ENCODE peak calls at places on chromosomes 2 and 18, in eight cellular contexts. S is small intestine, U is Peyer's patch, Y is sigmoid colon, K is psoas muscle, A is upper lobe of right lung, I is kidney, V is body of pancreas. P is an unnamed sample. For H3K9me3, the result is how much of the 10 kb centered on the place peaks cover.

GRCh38 chr18:76258209-76258608 is 236.8 kb downstream of the ZNF516 start:
- DNase-seq in S (no peak), U (no peak), Y (no peak), K (no peak), A (no peak), I (no peak), V (no peak), P (no peak)

GRCh38 chr2:25018681-25019080 is 23.2 kb upstream of the EFR3B start:
- DNase-seq in S (peak), U (no peak), Y (no peak), K (no peak), A (no peak), I (no peak), V (no peak), P (no peak)

GRCh38 chr2:176967911-176968451 is 244.6 kb upstream of the HNRNPA3 start:
- DNase-seq in S (no peak), U (no peak), Y (no peak), K (no peak), A (no peak), I (no peak), V (no peak), P (no peak)

GRCh38 chr2:25825238-25825637 is 53.0 kb downstream of the ASXL2 start:
- DNase-seq in S (no peak), U (no peak), Y (no peak), K (no peak), A (no peak), I (no peak), V (no peak), P (no peak)

GRCh38 chr2:219302412-219302968 is 6.7 kb downstream of the PTPRN start:
- DNase-seq in S (no peak), U (no peak), Y (no peak), K (no peak), A (peak), I (no peak), V (no peak), P (peak)

GRCh38 chr2:53452957-53453748 is 314.5 kb upstream of the CHAC2 start:
- DNase-seq in S (no peak), U (no peak), Y (no peak), K (no peak), A (no peak), I (no peak), V (peak), P (no peak)

GRCh38 chr2:162013514-162014205 is 60.4 kb downstream of the DPP4 start:
- DNase-seq in S (no peak), U (no peak), Y (no peak), K (no peak), A (no peak), I (no peak), V (no peak), P (no peak)

GRCh38 chr2:137467246-137467862 is 496.9 kb upstream of the HNMT start:
- DNase-seq in S (peak), U (no peak), Y (no peak), K (no peak), A (no peak), I (no peak), V (peak), P (no peak)

GRCh38 chr2:336360-336759 is 48.5 kb upstream of the ALKAL2 start:
- DNase-seq in S (no peak), U (no peak), Y (no peak), K (no peak), A (no peak), I (no peak), V (no peak), P (no peak)

GRCh38 chr2:189153608-189154007 is 26.0 kb downstream of the COL5A2 start:
- DNase-seq in S (no peak), U (no peak), Y (no peak), K (no peak), A (no peak), I (no peak), V (no peak), P (no peak)

GRCh38 chr2:166384774-166385173 is 9.0 kb upstream of the SCN9A start:
- DNase-seq in S (peak), U (no peak), Y (no peak), K (no peak), A (no peak), I (no peak), V (peak), P (no peak)

GRCh38 chr2:112259509-112260294 is 4.9 kb upstream of the ZC3H8 start:
- DNase-seq in S (peak), U (peak), Y (peak), K (peak), A (peak), I (peak), V (peak), P (peak)

GRCh38 chr2:226303707-226304106 is 495.9 kb downstream of the IRS1 start:
- DNase-seq in S (no peak), U (no peak), Y (no peak), K (no peak), A (no peak), I (no peak), V (no peak), P (no peak)

GRCh38 chr2:235666240-235666781 is 172.5 kb downstream of the AGAP1 start:
- DNase-seq in S (peak), U (no peak), Y (peak), K (no peak), A (no peak), I (no peak), V (no peak), P (no peak)

GRCh38 chr2:96815326-96816126 is 542 bp upstream of the CNNM3 start:
- DNase-seq in S (peak), U (peak), Y (no peak), K (no peak), A (no peak), I (peak), V (no peak), P (peak)

GRCh38 chr18:9918016-9918680 is 4.3 kb downstream of the VAPA start:
- DNase-seq in S (peak), U (no peak), Y (no peak), K (no peak), A (no peak), I (no peak), V (no peak), P (no peak)

GRCh38 chr18:74493689-74494088 is 2.5 kb upstream of the CNDP2 start:
- DNase-seq in S (peak), U (peak), Y (no peak), K (no peak), A (no peak), I (no peak), V (peak), P (no peak)

GRCh38 chr2:169172076-169172735 is 102.8 kb downstream of the DHRS9 start:
- DNase-seq in S (no peak), U (no peak), Y (no peak), K (no peak), A (no peak), I (no peak), V (no peak), P (no peak)

GRCh38 chr2:108920686-108921085 is 68.3 kb downstream of the EDAR start:
- DNase-seq in S (no peak), U (no peak), Y (peak), K (no peak), A (no peak), I (no peak), V (no peak), P (no peak)

GRCh38 chr2:219124379-219125110 is 36.1 kb downstream of the NHEJ1 start:
- DNase-seq in S (peak), U (no peak), Y (no peak), K (no peak), A (no peak), I (no peak), V (no peak), P (no peak)

GRCh38 chr2:43083278-43083677 is 143.1 kb downstream of the ZFP36L2 start:
- DNase-seq in S (no peak), U (no peak), Y (peak), K (no peak), A (no peak), I (peak), V (peak), P (peak)

GRCh38 chr2:85275984-85276540 is 51.7 kb downstream of the TGOLN2 start:
- DNase-seq in S (no peak), U (no peak), Y (no peak), K (no peak), A (no peak), I (no peak), V (no peak), P (no peak)
- H3K27ac ChIP-seq in S (peak), U (peak), Y (peak), K (peak), A (peak), I (peak), V (no peak), P (peak)

DNA sequence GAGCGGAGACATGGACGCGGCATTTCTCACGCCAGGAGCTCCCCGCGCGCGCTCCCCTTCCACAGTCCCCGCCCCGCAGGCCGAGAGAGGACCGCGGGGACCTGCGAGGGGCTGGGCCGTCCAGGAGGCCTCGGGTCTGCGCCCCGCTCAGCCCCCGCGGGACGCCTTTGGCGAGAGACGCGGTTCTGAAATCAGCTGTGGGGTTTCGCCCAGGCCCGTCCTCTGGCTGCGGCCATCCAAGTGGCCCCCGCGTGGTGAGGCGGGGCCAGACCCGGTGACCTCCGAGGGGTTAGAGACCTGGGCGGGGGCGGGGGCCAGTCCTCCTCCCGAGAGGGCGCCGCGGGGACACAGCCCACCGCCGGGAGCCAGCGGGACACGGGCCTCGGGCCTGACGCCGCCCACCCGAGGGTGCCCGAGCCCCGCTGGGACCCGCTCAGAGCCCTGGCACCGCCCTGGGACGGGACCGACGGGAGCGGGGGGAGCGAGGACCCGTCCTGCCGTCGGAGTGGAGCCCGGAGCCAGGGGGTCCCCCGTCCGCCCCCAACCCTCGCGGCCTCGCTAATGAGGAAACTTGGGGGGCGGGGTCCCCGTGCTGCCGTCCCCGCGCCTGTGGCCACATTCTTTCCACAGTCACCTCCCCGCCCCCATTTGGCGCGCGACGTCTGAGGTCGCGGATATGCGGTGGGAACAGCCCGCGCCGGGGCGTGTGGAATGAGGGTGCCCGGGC is 6.1 kb upstream of the SALL3 start:
- DNase-seq in S (no peak), U (no peak), Y (no peak), K (no peak), A (no peak), I (peak), V (no peak), P (no peak)
- H3K9me3 ChIP-seq in S (under half), U (under half), Y (under half), K (under half), A (under half), I (under half), V (under half), P (under half)

GRCh38 chr2:165224941-165225340 is 14.3 kb upstream of the SCN2A start:
- DNase-seq in S (no peak), U (no peak), Y (no peak), K (no peak), A (no peak), I (no peak), V (no peak), P (no peak)

GRCh38 chr2:165227571-165227970 is 11.6 kb upstream of the SCN2A start:
- DNase-seq in S (no peak), U (no peak), Y (no peak), K (no peak), A (no peak), I (no peak), V (no peak), P (no peak)
- H3K27ac ChIP-seq in S (no peak), U (no peak), Y (no peak), K (no peak), A (no peak), I (no peak), V (no peak), P (no peak)

GRCh38 chr2:118524911-118525310 is 322.5 kb downstream of the EN1 start:
- DNase-seq in S (no peak), U (no peak), Y (no peak), K (no peak), A (no peak), I (no peak), V (no peak), P (no peak)
- H3K9me3 ChIP-seq in S (under half), U (under half), Y (under half), K (under half), A (under half), I (under half), V (under half), P (under half)

DNA sequence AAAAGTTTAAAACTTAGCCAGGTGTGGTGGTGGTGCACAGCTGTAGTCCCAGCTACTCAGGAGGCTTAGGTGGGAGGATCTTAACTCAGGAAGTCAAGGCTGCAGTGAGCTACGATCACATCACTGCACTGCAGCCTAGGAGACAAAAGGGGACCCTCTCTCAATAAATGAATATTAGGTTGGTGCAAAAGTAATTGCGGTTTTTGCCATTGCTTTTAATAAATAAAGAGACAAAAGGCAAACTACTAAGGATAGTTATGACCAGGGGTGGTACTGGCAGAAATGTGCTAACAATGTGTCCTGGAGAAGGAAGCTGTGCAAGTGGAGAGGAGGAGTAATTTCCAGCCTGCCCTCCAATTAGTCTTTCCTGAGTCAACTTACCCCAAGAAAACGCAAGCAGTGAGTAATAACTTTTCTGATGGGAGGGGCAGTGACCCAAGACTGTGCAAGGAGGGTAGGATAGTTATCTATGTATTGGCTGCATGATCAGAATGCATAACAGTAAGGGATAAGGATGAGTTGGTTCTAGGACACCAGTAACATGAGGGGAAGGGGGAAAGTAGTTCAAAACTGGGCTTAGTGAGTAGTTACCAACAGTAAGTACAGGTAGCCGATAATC is 1.5 kb downstream of the EXOC6B start:
- DNase-seq in S (peak), U (no peak), Y (no peak), K (no peak), A (no peak), I (no peak), V (no peak), P (no peak)
- H3K27ac ChIP-seq in S (no peak), U (peak), Y (no peak), K (no peak), A (no peak), I (no peak), V (no peak), P (no peak)

DNA sequence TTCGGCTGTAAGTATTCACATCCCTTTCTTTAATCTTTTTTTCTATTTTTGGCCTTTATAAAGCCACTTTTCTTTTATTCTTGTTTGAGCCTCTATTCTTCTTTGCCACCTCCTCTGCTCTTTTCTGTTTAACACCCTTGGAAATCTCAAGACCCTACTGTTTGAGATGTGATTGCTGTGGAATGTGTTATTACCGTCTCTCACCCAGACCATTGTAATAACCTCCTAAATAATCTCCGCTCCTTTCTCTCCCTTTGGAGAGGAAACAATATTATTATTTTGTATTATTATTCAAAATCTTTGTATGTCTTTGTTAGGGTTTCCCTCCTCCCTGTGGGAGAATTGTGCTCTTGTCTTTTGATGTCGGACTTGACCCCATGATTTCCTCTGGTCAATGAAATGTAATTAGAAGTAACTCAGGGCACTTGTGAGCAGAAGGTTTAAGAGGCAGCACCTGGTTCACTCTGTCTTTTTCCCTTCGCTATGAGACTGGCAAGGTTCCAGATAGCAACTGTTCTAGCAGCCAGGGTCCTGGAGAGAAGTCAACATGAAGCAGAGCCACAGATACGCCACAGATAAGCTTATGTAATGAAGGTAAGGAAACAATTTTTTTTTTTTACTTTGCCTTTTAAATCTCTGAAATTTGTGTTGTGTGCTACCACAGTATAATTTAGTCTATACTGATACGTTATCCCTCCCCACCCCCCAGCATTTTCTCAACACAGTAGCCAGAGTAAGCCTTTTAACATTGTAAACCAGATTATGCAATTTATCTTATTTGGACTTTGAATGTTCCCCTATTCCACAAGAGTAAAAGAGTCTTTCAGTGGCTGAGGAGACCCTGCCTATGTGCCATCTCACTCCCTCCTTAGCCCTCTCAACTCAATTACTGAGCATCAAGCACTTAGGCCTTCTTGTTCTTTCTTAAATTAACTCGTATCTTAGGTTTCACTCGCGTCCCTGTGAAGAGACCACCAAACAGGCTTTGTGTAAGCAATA is 601.2 kb upstream of the ZNF804A start:
- DNase-seq in S (no peak), U (no peak), Y (no peak), K (no peak), A (no peak), I (no peak), V (peak), P (no peak)
- H3K9me3 ChIP-seq in S (under half), U (under half), Y (under half), K (under half), A (under half), I (under half), V (under half), P (under half)

P was measured in spleen.